ENCODE peak calls at places on chromosomes 16 and 17, in four cellular contexts. Z is A549, A is upper lobe of right lung, J is AG10803. Y is an unnamed sample.

GRCh38 chr16:1044515-1045362 is 27.8 kb upstream of the SSTR5 start:
- DNase-seq in A (no peak), Z (peak), J (no peak), Y (no peak)

GRCh38 chr17:57892146-57892819 is 42.4 kb upstream of the MRPS23 start:
- DNase-seq in A (peak), J (peak), Z (peak), Y (peak)

GRCh38 chr16:11801481-11802021 is 4.5 kb upstream of the ZC3H7A start:
- DNase-seq in J (peak), Z (peak), A (peak), Y (no peak)

GRCh38 chr16:27085182-27085581 is 18.5 kb downstream of the C16orf82 start:
- DNase-seq in Z (no peak), J (no peak), A (no peak), Y (no peak)

GRCh38 chr17:45751466-45751865 is 32.7 kb upstream of the CRHR1 start:
- DNase-seq in J (no peak), A (no peak), Z (no peak), Y (no peak)

GRCh38 chr16:88662222-88662842 is 559 bp downstream of the MVD start:
- DNase-seq in A (peak), J (no peak), Z (no peak), Y (no peak)

GRCh38 chr17:78541488-78542237 is 35.5 kb downstream of the DNAH17 start:
- DNase-seq in A (peak), Z (peak), J (peak), Y (peak)

GRCh38 chr16:14199624-14200023 is 128.5 kb downstream of the MRTFB start:
- DNase-seq in A (no peak), Z (no peak), J (peak), Y (peak)

GRCh38 chr17:48486557-48486956 is 44.3 kb downstream of the HOXB1 start:
- DNase-seq in J (peak), A (no peak), Z (peak), Y (peak)

GRCh38 chr16:55035037-55035436 is 104.4 kb downstream of the IRX5 start:
- DNase-seq in J (no peak), A (no peak), Z (peak), Y (peak)

GRCh38 chr17:12388206-12388605 is 277.5 kb upstream of the MYOCD start:
- DNase-seq in J (peak), A (no peak), Z (peak), Y (peak)

GRCh38 chr16:88422733-88423447 is 30.2 kb upstream of the ZFPM1 start:
- DNase-seq in Z (no peak), A (no peak), J (no peak), Y (no peak)

GRCh38 chr17:40303706-40304450 is 5.1 kb upstream of the RARA start:
- DNase-seq in A (no peak), Z (no peak), J (peak), Y (peak)

GRCh38 chr17:17994271-17994670 is 21.6 kb downstream of the DRC3 start:
- DNase-seq in Z (peak), J (no peak), A (no peak), Y (peak)

GRCh38 chr17:3977387-3977786 is 13.2 kb upstream of the ATP2A3 start:
- DNase-seq in J (no peak), A (no peak), Z (no peak), Y (no peak)

DNA sequence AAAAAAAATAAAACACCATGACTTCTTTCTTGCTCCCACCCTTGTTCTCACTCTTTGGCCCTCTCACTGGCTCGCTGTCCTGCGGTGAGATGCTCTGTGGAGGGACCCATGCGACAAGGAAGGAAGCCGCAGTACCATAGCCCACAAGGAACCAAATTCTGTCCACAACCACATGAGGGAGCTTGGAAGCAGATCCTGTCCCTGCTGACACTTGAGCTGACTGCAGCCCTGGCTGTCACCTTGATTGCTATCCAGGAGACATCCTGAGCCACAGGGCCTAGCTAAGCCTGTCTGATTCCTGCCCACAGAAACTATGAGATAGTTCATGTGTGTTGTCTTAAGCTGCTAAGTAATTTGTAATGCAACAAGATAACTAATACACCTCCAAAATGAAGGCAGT is 4.8 kb upstream of the MT2A start:
- DNase-seq in J (peak), A (no peak), Z (peak), Y (peak)
- TF ChIP-seq CTCF in J (peak), A (peak), Z (peak), Y (peak)

GRCh38 chr17:20095366-20096080 is 86.4 kb downstream of the SPECC1 start:
- DNase-seq in Z (peak), A (no peak), J (peak), Y (peak)
- TF ChIP-seq CTCF in Z (peak), A (peak), J (peak), Y (peak)

DNA sequence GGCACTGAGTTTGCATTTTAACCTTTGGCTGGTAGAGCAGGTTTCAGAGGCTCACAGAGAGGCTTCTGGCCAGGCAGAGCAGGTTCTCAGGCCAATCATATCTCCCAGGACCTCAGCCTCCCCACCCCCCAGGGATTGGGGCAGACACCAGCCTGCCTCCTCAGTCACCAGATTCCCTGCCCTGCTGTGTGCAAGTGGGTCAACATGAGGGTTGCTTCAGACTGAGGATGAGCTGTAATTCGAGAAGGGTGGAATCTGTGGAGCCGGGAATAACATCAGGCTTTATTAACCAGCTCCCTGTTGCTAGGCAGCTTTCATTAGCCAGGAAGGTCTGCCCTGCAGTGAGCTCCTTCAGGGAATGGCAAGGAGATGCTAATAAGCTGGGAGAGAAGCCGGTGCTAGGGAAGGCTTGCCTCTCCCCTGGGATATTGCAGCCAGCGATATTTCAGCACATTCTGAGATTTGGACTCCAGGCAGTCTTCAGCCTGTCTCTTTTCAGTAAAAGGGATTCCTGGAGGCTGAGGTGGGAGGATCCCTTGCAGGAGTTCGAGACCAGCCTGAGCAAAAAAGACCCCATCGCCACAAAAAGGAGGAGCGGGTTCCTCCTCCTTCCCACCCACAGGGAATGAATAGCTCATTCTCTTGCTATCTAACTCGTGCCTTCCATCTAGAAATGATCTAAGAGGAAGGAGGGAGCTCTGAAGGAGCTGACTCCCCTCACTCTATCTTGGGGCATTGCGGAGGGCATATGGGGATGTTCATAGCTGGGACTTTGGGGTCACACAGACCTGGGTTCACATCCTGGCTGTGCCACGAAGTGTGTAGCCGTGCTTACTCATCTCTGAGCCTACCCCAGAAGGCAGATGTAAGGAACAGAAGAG is 10.7 kb downstream of the SGSM2 start:
- DNase-seq in J (peak), A (peak), Z (peak), Y (peak)
- TF ChIP-seq CTCF in J (no peak), A (no peak), Z (no peak), Y (no peak)

DNA sequence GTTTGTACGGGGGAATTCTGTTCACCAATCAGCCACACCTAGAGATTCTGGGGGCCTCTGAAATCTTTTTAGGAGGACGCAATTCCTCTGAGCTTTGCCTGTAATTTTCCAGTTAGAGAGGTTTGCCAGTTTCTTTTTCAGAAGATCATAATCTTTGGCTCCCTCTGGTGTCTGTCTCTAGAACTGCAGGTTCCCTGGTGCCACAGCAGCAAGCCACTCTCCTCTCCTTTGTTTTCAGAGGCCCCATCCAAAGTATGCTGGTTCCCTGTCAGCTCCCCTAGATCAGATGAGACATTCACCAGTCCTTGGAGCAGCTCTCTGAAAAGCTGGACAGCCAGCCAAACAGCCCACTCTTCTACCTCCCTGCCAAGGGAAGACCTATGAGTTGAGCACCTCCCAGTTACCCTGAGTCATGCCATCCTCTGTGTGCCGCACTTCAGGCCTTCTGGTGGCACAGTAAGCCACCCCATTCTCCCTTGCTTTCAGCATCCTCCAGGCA is 36.1 kb downstream of the RNF112 start:
- DNase-seq in A (no peak), Z (peak), J (peak), Y (peak)
- TF ChIP-seq CTCF in A (peak), Z (peak), J (peak), Y (peak)

GRCh38 chr16:84378567-84378966 is 10.2 kb downstream of the ATP2C2 start:
- DNase-seq in A (peak), Z (no peak), J (no peak), Y (no peak)
- TF ChIP-seq CTCF in A (no peak), Z (no peak), J (no peak), Y (no peak)

GRCh38 chr17:76594676-76595075 is 9.0 kb upstream of the ST6GALNAC2 start:
- DNase-seq in J (no peak), Z (no peak), A (no peak), Y (no peak)

GRCh38 chr17:76593964-76594363 is 8.3 kb upstream of the ST6GALNAC2 start:
- DNase-seq in A (no peak), Z (no peak), J (no peak), Y (no peak)

GRCh38 chr17:76598004-76598439 is 12.4 kb upstream of the ST6GALNAC2 start:
- DNase-seq in A (no peak), Z (no peak), J (no peak), Y (no peak)

GRCh38 chr17:76597156-76598003 is 11.7 kb upstream of the ST6GALNAC2 start:
- DNase-seq in Z (no peak), J (no peak), A (peak), Y (no peak)

GRCh38 chr17:76593338-76593737 is 7.7 kb upstream of the ST6GALNAC2 start:
- DNase-seq in A (no peak), Z (no peak), J (no peak), Y (no peak)
- TF ChIP-seq CTCF in A (no peak), Z (no peak), J (no peak), Y (no peak)

DNA sequence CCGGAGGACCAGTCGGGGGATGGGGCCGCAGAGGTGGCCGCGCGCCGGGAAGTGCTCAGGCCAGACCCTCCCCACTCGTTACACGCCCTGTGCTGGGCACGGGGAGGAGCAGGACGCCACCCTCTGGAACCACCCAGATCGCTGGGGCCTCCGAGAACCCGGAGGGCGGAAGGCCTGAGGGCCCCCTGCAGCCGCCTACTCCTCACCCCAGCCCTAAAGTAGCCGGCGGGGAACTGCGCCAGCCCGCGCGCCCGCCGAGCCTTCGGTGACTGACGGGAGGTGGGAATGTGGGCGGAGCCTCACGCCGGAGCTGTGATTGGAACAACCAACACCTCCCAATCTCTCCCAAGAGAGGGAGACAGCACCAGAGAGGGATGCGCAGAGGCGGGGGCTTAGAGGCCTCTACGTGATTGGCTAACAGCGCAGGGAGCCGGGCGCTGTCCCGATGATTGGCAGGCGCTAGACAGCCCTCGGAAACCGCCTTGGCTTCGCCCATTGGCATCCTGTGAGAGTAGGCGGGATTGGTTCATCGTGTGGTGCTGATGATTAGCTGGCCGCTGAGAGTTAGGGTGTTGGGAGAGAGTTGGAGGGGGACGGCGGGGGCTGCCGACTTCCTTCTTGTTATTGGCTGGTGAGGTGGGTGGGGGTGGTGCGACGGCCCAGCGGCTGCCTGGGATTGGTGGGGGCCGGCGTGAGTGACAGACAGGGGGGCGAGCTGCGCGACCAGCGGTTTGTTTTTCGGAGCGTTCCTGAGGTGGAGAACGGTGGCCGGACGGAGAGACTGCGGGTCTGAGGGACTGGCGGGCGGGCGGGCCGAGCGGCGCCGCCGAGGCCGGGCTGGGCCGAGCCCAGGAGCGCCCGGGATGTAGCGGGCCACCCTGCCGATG is at the start of gene MAP3K3:
- DNase-seq in Z (peak), A (peak), J (peak), Y (peak)
- TF ChIP-seq CTCF in Z (no peak), A (peak), J (peak), Y (no peak)

DNA sequence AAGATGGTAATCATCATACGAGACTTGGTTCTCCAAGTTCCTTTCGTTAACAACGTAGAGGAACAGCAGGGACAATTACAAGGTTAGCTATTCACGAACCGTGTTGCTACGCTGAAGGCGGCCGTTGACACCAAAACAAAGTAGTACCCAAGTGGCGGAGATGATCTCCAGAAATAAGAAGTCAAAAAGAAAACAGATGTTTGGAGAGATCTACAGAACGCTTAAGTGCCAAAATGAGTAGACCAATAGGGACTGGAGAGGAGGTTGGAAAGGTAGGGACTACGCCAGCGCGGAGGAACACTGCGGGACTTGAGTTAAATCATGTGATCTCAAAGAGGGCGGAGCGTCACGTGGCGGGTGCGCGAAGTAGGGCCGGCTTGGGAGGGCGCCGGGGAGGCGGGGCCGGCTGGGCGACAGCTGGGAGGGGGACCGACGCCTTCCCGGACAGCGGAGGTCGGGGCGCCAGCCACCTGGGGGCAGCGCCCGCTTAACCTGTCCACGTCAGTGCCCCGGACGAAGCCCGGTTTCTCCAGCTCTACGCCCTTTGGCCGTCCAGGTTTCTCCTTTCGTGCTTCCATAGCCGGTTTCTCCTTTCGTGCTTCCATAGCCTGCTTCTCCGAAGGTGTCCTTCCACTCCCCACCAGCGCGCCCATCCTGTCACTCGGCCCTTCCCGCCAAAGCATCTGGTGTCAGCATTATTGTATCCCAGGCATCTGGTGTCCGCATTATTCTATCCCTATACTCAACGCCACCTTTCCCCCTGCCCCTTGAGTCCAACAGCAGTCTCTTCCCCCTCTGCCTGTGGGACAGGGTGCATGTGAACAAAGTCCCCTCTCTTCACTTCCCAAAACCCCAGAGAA is 698 bp upstream of the GABARAP start:
- DNase-seq in A (peak), Z (peak), J (peak), Y (peak)
- TF ChIP-seq CTCF in A (no peak), Z (no peak), J (no peak), Y (no peak)

GRCh38 chr16:65180986-65181710 is 59.3 kb upstream of the CDH11 start:
- DNase-seq in J (peak), Z (no peak), A (no peak), Y (peak)
- TF ChIP-seq CTCF in J (peak), Z (no peak), A (peak), Y (peak)

GRCh38 chr17:81907219-81908145 is 3.7 kb downstream of the PCYT2 start:
- DNase-seq in Z (no peak), A (no peak), J (no peak), Y (no peak)

GRCh38 chr17:81905993-81906392 is 4.0 kb downstream of the NPB start:
- DNase-seq in Z (no peak), A (no peak), J (no peak), Y (no peak)

GRCh38 chr17:81905424-81905875 is 3.4 kb downstream of the NPB start:
- DNase-seq in J (no peak), Z (no peak), A (no peak), Y (no peak)

GRCh38 chr17:81904600-81905423 is 2.8 kb downstream of the NPB start:
- DNase-seq in J (no peak), Z (no peak), A (no peak), Y (no peak)

GRCh38 chr17:81906476-81907218 is 4.6 kb downstream of the PCYT2 start:
- DNase-seq in Z (peak), J (no peak), A (no peak), Y (no peak)
- TF ChIP-seq CTCF in Z (no peak), J (no peak), A (no peak), Y (no peak)

Y was measured in fibroblast of mammary gland.